ENCODE peak calls at places on chromosomes 5 and 9, in ten cellular contexts. One of them, this sample, is unnamed. For H3K4me1, the result is how much of the 10 kb centered on the place peaks cover.

GRCh38 chr5:27491047-27491446 is 452.7 kb upstream of the CDH9 start:
- DNase-seq in lower lobe of right lung: no peak
- DNase-seq in pancreas: no peak
- DNase-seq in PC-3: no peak
- DNase-seq in neural progenitor cell: no peak
- DNase-seq in K562: no peak
- DNase-seq in fibroblast of lung: no peak
- DNase-seq in Panc1: no peak
- DNase-seq in colonic mucosa: no peak
- DNase-seq in cardiac muscle cell: no peak
- DNase-seq in this sample: no peak

GRCh38 chr5:57566914-57567313 is 84.3 kb upstream of the ACTBL2 start:
- DNase-seq in neural progenitor cell: no peak
- DNase-seq in PC-3: no peak
- DNase-seq in colonic mucosa: no peak
- DNase-seq in pancreas: no peak
- DNase-seq in cardiac muscle cell: no peak
- DNase-seq in Panc1: no peak
- DNase-seq in K562: no peak
- DNase-seq in lower lobe of right lung: no peak
- DNase-seq in fibroblast of lung: peak
- DNase-seq in this sample: no peak

GRCh38 chr9:108885643-108886348 is 23.7 kb downstream of the ACTL7A start:
- DNase-seq in fibroblast of lung: peak
- DNase-seq in pancreas: no peak
- DNase-seq in cardiac muscle cell: peak
- DNase-seq in Panc1: no peak
- DNase-seq in neural progenitor cell: no peak
- DNase-seq in K562: peak
- DNase-seq in lower lobe of right lung: no peak
- DNase-seq in PC-3: peak
- DNase-seq in colonic mucosa: peak
- DNase-seq in this sample: no peak

GRCh38 chr9:6645153-6646027 is at the start of gene GLDC:
- DNase-seq in fibroblast of lung: no peak
- DNase-seq in lower lobe of right lung: peak
- DNase-seq in Panc1: peak
- DNase-seq in PC-3: peak
- DNase-seq in pancreas: peak
- DNase-seq in colonic mucosa: peak
- DNase-seq in K562: no peak
- DNase-seq in cardiac muscle cell: peak
- DNase-seq in neural progenitor cell: peak
- DNase-seq in this sample: peak

GRCh38 chr5:66892715-66893114 is 296.5 kb downstream of the MAST4 start:
- DNase-seq in colonic mucosa: no peak
- DNase-seq in Panc1: no peak
- DNase-seq in cardiac muscle cell: no peak
- DNase-seq in K562: no peak
- DNase-seq in neural progenitor cell: no peak
- DNase-seq in pancreas: no peak
- DNase-seq in lower lobe of right lung: no peak
- DNase-seq in fibroblast of lung: peak
- DNase-seq in PC-3: peak
- DNase-seq in this sample: no peak

GRCh38 chr5:95879661-95880060 is 57.1 kb upstream of the GLRX start:
- DNase-seq in neural progenitor cell: no peak
- DNase-seq in colonic mucosa: no peak
- DNase-seq in lower lobe of right lung: no peak
- DNase-seq in K562: no peak
- DNase-seq in fibroblast of lung: no peak
- DNase-seq in Panc1: no peak
- DNase-seq in cardiac muscle cell: no peak
- DNase-seq in PC-3: no peak
- DNase-seq in pancreas: no peak
- DNase-seq in this sample: no peak

GRCh38 chr5:146032911-146033310 is 72.5 kb downstream of the PLAC8L1 start:
- DNase-seq in lower lobe of right lung: no peak
- DNase-seq in pancreas: no peak
- DNase-seq in neural progenitor cell: no peak
- DNase-seq in PC-3: no peak
- DNase-seq in fibroblast of lung: no peak
- DNase-seq in colonic mucosa: no peak
- DNase-seq in K562: no peak
- DNase-seq in cardiac muscle cell: no peak
- DNase-seq in Panc1: no peak
- DNase-seq in this sample: no peak

GRCh38 chr5:137115152-137115551 is 384.0 kb downstream of the SPOCK1 start:
- DNase-seq in cardiac muscle cell: no peak
- DNase-seq in pancreas: no peak
- DNase-seq in lower lobe of right lung: no peak
- DNase-seq in neural progenitor cell: no peak
- DNase-seq in K562: no peak
- DNase-seq in PC-3: peak
- DNase-seq in colonic mucosa: no peak
- DNase-seq in fibroblast of lung: no peak
- DNase-seq in Panc1: no peak
- DNase-seq in this sample: no peak

GRCh38 chr9:136654820-136655219 is 7.9 kb upstream of the EGFL7 start:
- DNase-seq in pancreas: no peak
- DNase-seq in K562: no peak
- DNase-seq in Panc1: no peak
- DNase-seq in PC-3: no peak
- DNase-seq in lower lobe of right lung: no peak
- DNase-seq in neural progenitor cell: no peak
- DNase-seq in fibroblast of lung: no peak
- DNase-seq in cardiac muscle cell: no peak
- DNase-seq in colonic mucosa: no peak
- DNase-seq in this sample: no peak

GRCh38 chr5:96318569-96319100 is 114.4 kb downstream of the PCSK1 start:
- DNase-seq in neural progenitor cell: no peak
- DNase-seq in lower lobe of right lung: no peak
- DNase-seq in K562: no peak
- DNase-seq in Panc1: no peak
- DNase-seq in PC-3: peak
- DNase-seq in cardiac muscle cell: no peak
- DNase-seq in fibroblast of lung: no peak
- DNase-seq in colonic mucosa: no peak
- DNase-seq in pancreas: no peak
- DNase-seq in this sample: no peak

GRCh38 chr9:111969622-111970021 is 73.0 kb downstream of the UGCG start:
- DNase-seq in cardiac muscle cell: no peak
- DNase-seq in lower lobe of right lung: no peak
- DNase-seq in neural progenitor cell: peak
- DNase-seq in K562: no peak
- DNase-seq in colonic mucosa: no peak
- DNase-seq in fibroblast of lung: no peak
- DNase-seq in Panc1: no peak
- DNase-seq in pancreas: no peak
- DNase-seq in PC-3: no peak
- DNase-seq in this sample: no peak

GRCh38 chr5:167582916-167583315 is 708.5 kb upstream of the WWC1 start:
- DNase-seq in Panc1: no peak
- DNase-seq in colonic mucosa: no peak
- DNase-seq in cardiac muscle cell: no peak
- DNase-seq in K562: no peak
- DNase-seq in neural progenitor cell: no peak
- DNase-seq in PC-3: no peak
- DNase-seq in fibroblast of lung: peak
- DNase-seq in lower lobe of right lung: no peak
- DNase-seq in pancreas: no peak
- DNase-seq in this sample: no peak

GRCh38 chr5:167582263-167582662 is 709.2 kb upstream of the WWC1 start:
- DNase-seq in neural progenitor cell: no peak
- DNase-seq in PC-3: peak
- DNase-seq in lower lobe of right lung: no peak
- DNase-seq in pancreas: no peak
- DNase-seq in colonic mucosa: no peak
- DNase-seq in Panc1: no peak
- DNase-seq in cardiac muscle cell: no peak
- DNase-seq in K562: no peak
- DNase-seq in fibroblast of lung: peak
- DNase-seq in this sample: no peak

GRCh38 chr5:167587768-167588167 is 703.7 kb upstream of the WWC1 start:
- DNase-seq in fibroblast of lung: peak
- DNase-seq in pancreas: no peak
- DNase-seq in cardiac muscle cell: peak
- DNase-seq in K562: no peak
- DNase-seq in Panc1: no peak
- DNase-seq in PC-3: peak
- DNase-seq in lower lobe of right lung: no peak
- DNase-seq in colonic mucosa: no peak
- DNase-seq in neural progenitor cell: peak
- DNase-seq in this sample: no peak

GRCh38 chr5:167580608-167581007 is 710.8 kb upstream of the WWC1 start:
- DNase-seq in lower lobe of right lung: no peak
- DNase-seq in K562: no peak
- DNase-seq in Panc1: no peak
- DNase-seq in cardiac muscle cell: no peak
- DNase-seq in PC-3: no peak
- DNase-seq in neural progenitor cell: no peak
- DNase-seq in fibroblast of lung: no peak
- DNase-seq in colonic mucosa: no peak
- DNase-seq in pancreas: no peak
- DNase-seq in this sample: no peak

DNA sequence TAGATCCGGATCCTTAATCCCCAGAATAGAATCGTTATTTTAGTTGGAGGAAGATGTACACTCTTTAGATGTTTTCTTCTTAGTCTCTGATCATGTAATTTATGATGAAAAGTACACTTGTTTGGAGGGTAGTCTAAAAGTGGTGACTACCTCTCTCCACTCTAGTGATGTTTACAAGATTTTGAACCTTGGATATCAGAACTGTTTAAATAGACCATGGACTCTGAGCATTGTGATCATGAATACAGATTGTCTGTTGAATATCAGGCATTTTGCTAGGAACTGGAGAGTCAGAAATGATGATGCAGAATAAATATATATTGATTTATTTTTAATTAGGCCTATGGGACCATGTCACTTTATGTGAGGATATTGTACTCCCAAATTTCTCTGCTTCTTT is 706.3 kb upstream of the WWC1 start:
- DNase-seq in lower lobe of right lung: no peak
- DNase-seq in Panc1: no peak
- DNase-seq in colonic mucosa: no peak
- DNase-seq in pancreas: no peak
- DNase-seq in K562: no peak
- DNase-seq in neural progenitor cell: no peak
- DNase-seq in PC-3: no peak
- DNase-seq in fibroblast of lung: no peak
- DNase-seq in cardiac muscle cell: no peak
- DNase-seq in this sample: no peak
- H3K4me1 ChIP-seq in lower lobe of right lung: under half
- H3K4me1 ChIP-seq in Panc1: under half
- H3K4me1 ChIP-seq in colonic mucosa: under half
- H3K4me1 ChIP-seq in pancreas: under half
- H3K4me1 ChIP-seq in K562: under half
- H3K4me1 ChIP-seq in neural progenitor cell: under half
- H3K4me1 ChIP-seq in PC-3: under half
- H3K4me1 ChIP-seq in fibroblast of lung: under half
- H3K4me1 ChIP-seq in cardiac muscle cell: under half
- H3K4me1 ChIP-seq in this sample: under half

DNA sequence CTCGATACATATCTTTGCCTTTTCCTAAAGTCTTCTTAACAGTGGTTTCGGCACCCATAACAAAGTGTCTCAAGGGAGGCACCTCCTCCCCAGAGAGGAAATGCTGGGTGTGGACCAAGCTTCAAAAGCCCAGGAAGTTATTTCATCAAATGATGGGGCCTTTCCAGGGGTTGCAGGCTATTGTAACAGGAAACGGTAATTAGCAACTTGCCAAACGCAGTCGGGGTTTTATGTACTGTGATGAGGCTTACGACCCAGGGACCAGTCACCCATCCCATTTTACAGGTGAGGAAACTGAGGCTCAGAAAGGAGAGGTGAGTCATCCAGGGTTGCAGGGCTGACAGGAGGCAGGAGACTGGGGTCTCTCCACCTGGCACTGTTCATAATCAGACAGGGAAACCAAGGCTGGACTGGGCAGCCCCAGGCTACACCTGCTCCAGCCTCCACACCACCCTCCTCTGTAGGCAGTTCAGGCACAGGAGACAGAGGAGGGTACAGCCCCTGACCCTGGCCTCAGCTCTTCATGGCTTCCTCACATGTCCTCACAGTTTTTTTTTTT is 30.0 kb upstream of the SUSD3 start:
- DNase-seq in lower lobe of right lung: no peak
- DNase-seq in Panc1: no peak
- DNase-seq in neural progenitor cell: no peak
- DNase-seq in K562: no peak
- DNase-seq in colonic mucosa: no peak
- DNase-seq in PC-3: no peak
- DNase-seq in pancreas: no peak
- DNase-seq in fibroblast of lung: no peak
- DNase-seq in cardiac muscle cell: no peak
- DNase-seq in this sample: no peak
- H3K27ac ChIP-seq in lower lobe of right lung: no peak
- H3K27ac ChIP-seq in Panc1: no peak
- H3K27ac ChIP-seq in neural progenitor cell: no peak
- H3K27ac ChIP-seq in K562: no peak
- H3K27ac ChIP-seq in colonic mucosa: no peak
- H3K27ac ChIP-seq in PC-3: no peak
- H3K27ac ChIP-seq in pancreas: no peak
- H3K27ac ChIP-seq in fibroblast of lung: no peak
- H3K27ac ChIP-seq in cardiac muscle cell: no peak
- H3K27ac ChIP-seq in this sample: no peak

GRCh38 chr5:132429451-132430440 is 60.2 kb downstream of the SLC22A5 start:
- DNase-seq in colonic mucosa: no peak
- DNase-seq in Panc1: no peak
- DNase-seq in neural progenitor cell: no peak
- DNase-seq in K562: no peak
- DNase-seq in pancreas: no peak
- DNase-seq in cardiac muscle cell: no peak
- DNase-seq in lower lobe of right lung: no peak
- DNase-seq in PC-3: no peak
- DNase-seq in fibroblast of lung: no peak
- DNase-seq in this sample: no peak
- H3K4me1 ChIP-seq in colonic mucosa: half or more
- H3K4me1 ChIP-seq in Panc1: under half
- H3K4me1 ChIP-seq in neural progenitor cell: under half
- H3K4me1 ChIP-seq in K562: under half
- H3K4me1 ChIP-seq in pancreas: under half
- H3K4me1 ChIP-seq in cardiac muscle cell: under half
- H3K4me1 ChIP-seq in lower lobe of right lung: half or more
- H3K4me1 ChIP-seq in PC-3: under half
- H3K4me1 ChIP-seq in fibroblast of lung: half or more
- H3K4me1 ChIP-seq in this sample: half or more

DNA sequence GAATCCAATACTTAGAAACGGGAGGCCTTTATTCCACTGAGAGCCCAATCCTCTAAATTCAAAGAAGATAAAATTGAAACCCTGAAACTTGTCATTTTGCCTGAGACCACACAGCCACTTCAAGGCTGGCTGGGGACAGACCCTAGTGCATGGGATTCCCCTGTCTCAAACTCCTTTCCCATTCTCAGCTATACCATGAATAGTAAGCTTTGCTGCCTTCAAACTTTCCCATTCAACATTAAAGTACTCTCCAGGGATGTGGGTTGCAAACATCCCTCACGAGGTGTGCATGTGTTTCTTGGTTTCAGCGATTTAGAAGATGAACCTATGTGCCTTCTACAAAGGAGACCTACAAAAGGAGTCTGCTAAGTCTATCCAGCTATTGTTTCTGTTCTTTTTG is 64.6 kb downstream of the GABRB2 start:
- DNase-seq in neural progenitor cell: no peak
- DNase-seq in colonic mucosa: no peak
- DNase-seq in cardiac muscle cell: no peak
- DNase-seq in fibroblast of lung: no peak
- DNase-seq in K562: no peak
- DNase-seq in lower lobe of right lung: no peak
- DNase-seq in pancreas: no peak
- DNase-seq in PC-3: no peak
- DNase-seq in Panc1: no peak
- DNase-seq in this sample: no peak
- H3K27ac ChIP-seq in neural progenitor cell: no peak
- H3K27ac ChIP-seq in colonic mucosa: no peak
- H3K27ac ChIP-seq in cardiac muscle cell: no peak
- H3K27ac ChIP-seq in fibroblast of lung: no peak
- H3K27ac ChIP-seq in K562: no peak
- H3K27ac ChIP-seq in lower lobe of right lung: no peak
- H3K27ac ChIP-seq in pancreas: no peak
- H3K27ac ChIP-seq in PC-3: no peak
- H3K27ac ChIP-seq in Panc1: no peak
- H3K27ac ChIP-seq in this sample: no peak

This sample was measured in heart right ventricle.